ENCODE peak calls at places on chromosomes 11 and 22, in six cellular contexts. F is tibial nerve; K is effector memory CD4-positive, alpha-beta T cell; Q is smooth muscle cell of the brain vasculature; V is HS-5; P is adrenal gland. B is an unnamed sample.

GRCh38 chr11:46127150-46127638 is 5.9 kb upstream of the PHF21A start:
- DNase-seq in Q (no peak), P (no peak), F (peak; percentile 46), K (peak; percentile 33), V (peak; percentile 25), B (no peak)

GRCh38 chr11:86940122-86940777 is 14.9 kb downstream of the FZD4 start:
- DNase-seq in Q (no peak), F (peak; percentile 43), K (no peak), V (no peak), P (peak; percentile 83), B (no peak)

GRCh38 chr11:44877908-44878459 is 72.7 kb downstream of the TP53I11 start:
- DNase-seq in K (no peak), Q (no peak), P (no peak), F (no peak), V (no peak), B (no peak)

GRCh38 chr11:116070555-116070954 is 566.3 kb upstream of the CADM1 start:
- DNase-seq in V (no peak), P (no peak), Q (no peak), K (no peak), F (no peak), B (no peak)

GRCh38 chr22:42700355-42700754 is 20.3 kb downstream of the A4GALT start:
- DNase-seq in P (no peak), V (no peak), K (no peak), F (no peak), Q (no peak), B (no peak)

GRCh38 chr22:20741634-20742581 is 32.0 kb upstream of the SERPIND1 start:
- DNase-seq in V (no peak), Q (no peak), P (no peak), F (peak; percentile 29), K (no peak), B (peak; percentile 28)

GRCh38 chr11:75272821-75273301 is 32.3 kb downstream of the TPBGL start:
- DNase-seq in F (no peak), P (no peak), Q (no peak), K (no peak), V (no peak), B (no peak)

GRCh38 chr11:637593-638507 is 781 bp downstream of the DRD4 start:
- DNase-seq in K (no peak), V (no peak), F (no peak), Q (no peak), P (no peak), B (no peak)

GRCh38 chr11:118401151-118401879 is at the start of gene ATP5MG:
- DNase-seq in V (peak; percentile 80), P (peak; percentile 95), F (peak; percentile 80), K (peak; percentile 81), Q (peak; percentile 72), B (peak; percentile 88)

GRCh38 chr22:17486313-17486712 is 77.0 kb upstream of the SLC25A18 start:
- DNase-seq in K (no peak), P (no peak), F (no peak), Q (no peak), V (no peak), B (no peak)

GRCh38 chr11:93952082-93952780 is 68.9 kb upstream of the HEPHL1 start:
- DNase-seq in F (no peak), Q (no peak), K (no peak), P (no peak), V (no peak), B (no peak)

GRCh38 chr22:18110194-18110943 is at the start of gene TUBA8:
- DNase-seq in V (no peak), K (no peak), P (no peak), Q (no peak), F (no peak), B (no peak)

GRCh38 chr11:103920449-103920848 is 116.0 kb upstream of the DDI1 start:
- DNase-seq in Q (no peak), V (no peak), F (no peak), P (no peak), K (no peak), B (no peak)

GRCh38 chr22:23608583-23608982 is 23.5 kb downstream of the DRICH1 start:
- DNase-seq in F (no peak), K (no peak), V (no peak), Q (no peak), P (no peak), B (no peak)

GRCh38 chr11:11288972-11289616 is 64.0 kb downstream of the CSNK2A3 start:
- DNase-seq in Q (no peak), K (no peak), P (no peak), V (no peak), F (no peak), B (no peak)

GRCh38 chr22:42132457-42132856 is 1.8 kb upstream of the CYP2D6 start:
- DNase-seq in K (no peak), P (no peak), V (no peak), F (no peak), Q (no peak), B (no peak)

GRCh38 chr11:44870615-44871176 is 80.0 kb downstream of the TP53I11 start:
- DNase-seq in V (no peak), P (no peak), K (no peak), F (no peak), Q (no peak), B (no peak)

GRCh38 chr11:1387961-1388762 is 1.6 kb upstream of the BRSK2 start:
- DNase-seq in F (no peak), Q (no peak), K (no peak), V (no peak), P (no peak), B (no peak)

GRCh38 chr11:81005595-81005994 is 1564.8 kb upstream of the TENM4 start:
- DNase-seq in K (no peak), P (no peak), Q (peak; percentile 12), F (no peak), V (peak; percentile 91), B (no peak)

GRCh38 chr11:2582436-2582931 is 117.3 kb downstream of the KCNQ1OT1 start:
- DNase-seq in K (no peak), Q (no peak), F (no peak), V (no peak), P (peak; percentile 53), B (no peak)

GRCh38 chr11:2675540-2675939 is 24.3 kb downstream of the KCNQ1OT1 start:
- DNase-seq in P (peak; percentile 87), K (no peak), F (no peak), V (no peak), Q (no peak), B (no peak)

GRCh38 chr11:88704505-88704904 is 361.3 kb downstream of the GRM5 start:
- DNase-seq in K (no peak), V (no peak), F (no peak), Q (no peak), P (no peak), B (no peak)

GRCh38 chr11:3916962-3917361 is 61.5 kb downstream of the STIM1 start:
- DNase-seq in Q (no peak), K (no peak), P (no peak), F (no peak), V (no peak), B (no peak)

GRCh38 chr11:44893250-44894216 is 57.1 kb downstream of the TP53I11 start:
- DNase-seq in K (no peak), P (peak; percentile 86), Q (no peak), V (no peak), F (no peak), B (no peak)

GRCh38 chr11:11552688-11553087 is 69.1 kb downstream of the GALNT18 start:
- DNase-seq in F (no peak), P (no peak), K (no peak), Q (no peak), V (no peak), B (no peak)

GRCh38 chr11:32333335-32333991 is 101.9 kb downstream of the WT1 start:
- DNase-seq in V (no peak), K (no peak), Q (no peak), P (peak; percentile 80), F (peak; percentile 71), B (no peak)

GRCh38 chr11:134157451-134157850 is 66.3 kb downstream of the NCAPD3 start:
- DNase-seq in P (no peak), V (no peak), F (no peak), K (no peak), Q (no peak), B (no peak)

GRCh38 chr11:10451399-10452116 is 3.5 kb upstream of the AMPD3 start:
- DNase-seq in V (no peak), F (no peak), K (no peak), P (peak; percentile 62), Q (no peak), B (no peak)

GRCh38 chr11:124751391-124751740 is 689 bp downstream of the VSIG2 start:
- DNase-seq in F (no peak), V (no peak), Q (no peak), P (no peak), K (no peak), B (no peak)

GRCh38 chr11:124577664-124578427 is 8.0 kb downstream of the OR8A1 start:
- DNase-seq in P (no peak), V (no peak), K (no peak), Q (no peak), F (no peak), B (no peak)

GRCh38 chr11:103659138-103659734 is 377.2 kb upstream of the DDI1 start:
- DNase-seq in P (no peak), F (no peak), Q (no peak), K (no peak), V (no peak), B (no peak)

GRCh38 chr11:121524233-121524631 is 71.5 kb upstream of the SORL1-AS1 start:
- DNase-seq in P (no peak), V (no peak), K (no peak), F (no peak), Q (no peak), B (no peak)

GRCh38 chr11:14894657-14895598 is 2.9 kb upstream of the CYP2R1 start:
- DNase-seq in P (peak; percentile 73), Q (no peak), K (no peak), V (no peak), F (peak; percentile 54), B (no peak)

GRCh38 chr11:10305262-10305963 is 540 bp downstream of the ADM start:
- DNase-seq in F (no peak), P (peak; percentile 71), K (no peak), Q (no peak), V (no peak), B (no peak)

GRCh38 chr11:67023957-67024353 is 1.0 kb downstream of the SYT12 start:
- DNase-seq in Q (no peak), F (no peak), P (no peak), K (no peak), V (no peak), B (no peak)

GRCh38 chr22:30005213-30005857 is 74.9 kb upstream of the HORMAD2 start:
- DNase-seq in V (peak; percentile 32), K (peak; percentile 8), Q (peak; percentile 60), F (peak; percentile 92), P (peak; percentile 92), B (peak; percentile 34)

GRCh38 chr11:73344191-73344607 is 32.0 kb upstream of the RELT start:
- DNase-seq in F (no peak), V (no peak), Q (no peak), K (no peak), P (peak; percentile 87), B (no peak)